ENCODE peak calls at places on chromosome 18, in five cellular contexts. One of them, this sample, is unnamed.

GRCh38 chr18:31407649-31408048 is 31.1 kb downstream of the DSG4 start:
- DNase-seq in HCEC 1CT: no peak
- DNase-seq in CD4-positive, alpha-beta T cell: no peak
- DNase-seq in activated CD4-positive, alpha-beta T cell treated with anti-CD3 and anti-CD28 coated beads, Interleukin-2, amount 50 U/mL, for 48 hours: no peak
- DNase-seq in NCI-H1930: no peak
- DNase-seq in this sample: no peak

GRCh38 chr18:12317664-12318333 is 9.8 kb downstream of the TUBB6 start:
- DNase-seq in HCEC 1CT: peak; percentile 59
- DNase-seq in NCI-H1930: no peak
- DNase-seq in CD4-positive, alpha-beta T cell: no peak
- DNase-seq in activated CD4-positive, alpha-beta T cell treated with anti-CD3 and anti-CD28 coated beads, Interleukin-2, amount 50 U/mL, for 48 hours: no peak
- DNase-seq in this sample: no peak

GRCh38 chr18:68791801-68792200 is 6.1 kb upstream of the CCDC102B start:
- DNase-seq in activated CD4-positive, alpha-beta T cell treated with anti-CD3 and anti-CD28 coated beads, Interleukin-2, amount 50 U/mL, for 48 hours: no peak
- DNase-seq in CD4-positive, alpha-beta T cell: no peak
- DNase-seq in NCI-H1930: no peak
- DNase-seq in HCEC 1CT: no peak
- DNase-seq in this sample: no peak

GRCh38 chr18:24016643-24017042 is 2.1 kb downstream of the TTC39C start:
- DNase-seq in CD4-positive, alpha-beta T cell: no peak
- DNase-seq in HCEC 1CT: peak; percentile 32
- DNase-seq in NCI-H1930: no peak
- DNase-seq in activated CD4-positive, alpha-beta T cell treated with anti-CD3 and anti-CD28 coated beads, Interleukin-2, amount 50 U/mL, for 48 hours: no peak
- DNase-seq in this sample: no peak

GRCh38 chr18:25941556-25941955 is 148.9 kb downstream of the SS18 start:
- DNase-seq in activated CD4-positive, alpha-beta T cell treated with anti-CD3 and anti-CD28 coated beads, Interleukin-2, amount 50 U/mL, for 48 hours: no peak
- DNase-seq in NCI-H1930: no peak
- DNase-seq in HCEC 1CT: no peak
- DNase-seq in CD4-positive, alpha-beta T cell: no peak
- DNase-seq in this sample: no peak

GRCh38 chr18:77967791-77968190 is 718.1 kb downstream of the GALR1 start:
- DNase-seq in activated CD4-positive, alpha-beta T cell treated with anti-CD3 and anti-CD28 coated beads, Interleukin-2, amount 50 U/mL, for 48 hours: no peak
- DNase-seq in NCI-H1930: no peak
- DNase-seq in CD4-positive, alpha-beta T cell: no peak
- DNase-seq in HCEC 1CT: no peak
- DNase-seq in this sample: no peak

GRCh38 chr18:73784853-73785252 is 362.8 kb downstream of the FBXO15 start:
- DNase-seq in NCI-H1930: no peak
- DNase-seq in HCEC 1CT: no peak
- DNase-seq in CD4-positive, alpha-beta T cell: no peak
- DNase-seq in activated CD4-positive, alpha-beta T cell treated with anti-CD3 and anti-CD28 coated beads, Interleukin-2, amount 50 U/mL, for 48 hours: no peak
- DNase-seq in this sample: no peak

GRCh38 chr18:64539852-64540251 is 391.0 kb upstream of the LINC00305 start:
- DNase-seq in activated CD4-positive, alpha-beta T cell treated with anti-CD3 and anti-CD28 coated beads, Interleukin-2, amount 50 U/mL, for 48 hours: no peak
- DNase-seq in CD4-positive, alpha-beta T cell: no peak
- DNase-seq in HCEC 1CT: no peak
- DNase-seq in NCI-H1930: no peak
- DNase-seq in this sample: no peak

GRCh38 chr18:59022167-59022945 is 117.3 kb upstream of the SEC11C start:
- DNase-seq in NCI-H1930: no peak
- DNase-seq in HCEC 1CT: no peak
- DNase-seq in CD4-positive, alpha-beta T cell: no peak
- DNase-seq in activated CD4-positive, alpha-beta T cell treated with anti-CD3 and anti-CD28 coated beads, Interleukin-2, amount 50 U/mL, for 48 hours: no peak
- DNase-seq in this sample: no peak

GRCh38 chr18:74499633-74500032 is 3.5 kb downstream of the CNDP2 start:
- DNase-seq in activated CD4-positive, alpha-beta T cell treated with anti-CD3 and anti-CD28 coated beads, Interleukin-2, amount 50 U/mL, for 48 hours: peak; percentile 56
- DNase-seq in NCI-H1930: no peak
- DNase-seq in HCEC 1CT: peak; percentile 47
- DNase-seq in CD4-positive, alpha-beta T cell: no peak
- DNase-seq in this sample: peak; percentile 21

GRCh38 chr18:36412778-36413177 is 115.3 kb downstream of the FHOD3 start:
- DNase-seq in activated CD4-positive, alpha-beta T cell treated with anti-CD3 and anti-CD28 coated beads, Interleukin-2, amount 50 U/mL, for 48 hours: no peak
- DNase-seq in CD4-positive, alpha-beta T cell: no peak
- DNase-seq in NCI-H1930: no peak
- DNase-seq in HCEC 1CT: peak; percentile 15
- DNase-seq in this sample: no peak

GRCh38 chr18:3234457-3234856 is 13.1 kb upstream of the MYL12A start:
- DNase-seq in HCEC 1CT: no peak
- DNase-seq in NCI-H1930: no peak
- DNase-seq in activated CD4-positive, alpha-beta T cell treated with anti-CD3 and anti-CD28 coated beads, Interleukin-2, amount 50 U/mL, for 48 hours: no peak
- DNase-seq in CD4-positive, alpha-beta T cell: no peak
- DNase-seq in this sample: no peak

GRCh38 chr18:73040247-73040646 is 172.5 kb upstream of the NETO1 start:
- DNase-seq in activated CD4-positive, alpha-beta T cell treated with anti-CD3 and anti-CD28 coated beads, Interleukin-2, amount 50 U/mL, for 48 hours: no peak
- DNase-seq in NCI-H1930: no peak
- DNase-seq in HCEC 1CT: no peak
- DNase-seq in CD4-positive, alpha-beta T cell: no peak
- DNase-seq in this sample: no peak

GRCh38 chr18:22170421-22171262 is 1.3 kb downstream of the GATA6 start:
- DNase-seq in HCEC 1CT: peak; percentile 33
- DNase-seq in activated CD4-positive, alpha-beta T cell treated with anti-CD3 and anti-CD28 coated beads, Interleukin-2, amount 50 U/mL, for 48 hours: no peak
- DNase-seq in CD4-positive, alpha-beta T cell: no peak
- DNase-seq in NCI-H1930: no peak
- DNase-seq in this sample: no peak

GRCh38 chr18:24231773-24232735 is 93.2 kb downstream of the CABYR start:
- DNase-seq in CD4-positive, alpha-beta T cell: no peak
- DNase-seq in HCEC 1CT: peak; percentile 60
- DNase-seq in activated CD4-positive, alpha-beta T cell treated with anti-CD3 and anti-CD28 coated beads, Interleukin-2, amount 50 U/mL, for 48 hours: no peak
- DNase-seq in NCI-H1930: no peak
- DNase-seq in this sample: no peak

GRCh38 chr18:61870151-61870550 is 22.7 kb downstream of the RNF152 start:
- DNase-seq in activated CD4-positive, alpha-beta T cell treated with anti-CD3 and anti-CD28 coated beads, Interleukin-2, amount 50 U/mL, for 48 hours: no peak
- DNase-seq in NCI-H1930: no peak
- DNase-seq in CD4-positive, alpha-beta T cell: no peak
- DNase-seq in HCEC 1CT: peak; percentile 51
- DNase-seq in this sample: no peak

GRCh38 chr18:75574197-75574596 is 146.7 kb upstream of the SMIM21 start:
- DNase-seq in activated CD4-positive, alpha-beta T cell treated with anti-CD3 and anti-CD28 coated beads, Interleukin-2, amount 50 U/mL, for 48 hours: no peak
- DNase-seq in NCI-H1930: no peak
- DNase-seq in CD4-positive, alpha-beta T cell: no peak
- DNase-seq in HCEC 1CT: no peak
- DNase-seq in this sample: no peak

GRCh38 chr18:57895182-57895581 is 92.1 kb upstream of the ATP8B1 start:
- DNase-seq in NCI-H1930: no peak
- DNase-seq in HCEC 1CT: no peak
- DNase-seq in activated CD4-positive, alpha-beta T cell treated with anti-CD3 and anti-CD28 coated beads, Interleukin-2, amount 50 U/mL, for 48 hours: no peak
- DNase-seq in CD4-positive, alpha-beta T cell: no peak
- DNase-seq in this sample: no peak

GRCh38 chr18:31649449-31649848 is 34.9 kb downstream of the B4GALT6 start:
- DNase-seq in activated CD4-positive, alpha-beta T cell treated with anti-CD3 and anti-CD28 coated beads, Interleukin-2, amount 50 U/mL, for 48 hours: no peak
- DNase-seq in HCEC 1CT: no peak
- DNase-seq in CD4-positive, alpha-beta T cell: no peak
- DNase-seq in NCI-H1930: no peak
- DNase-seq in this sample: no peak

GRCh38 chr18:7545734-7546133 is 21.4 kb upstream of the PTPRM start:
- DNase-seq in HCEC 1CT: no peak
- DNase-seq in CD4-positive, alpha-beta T cell: no peak
- DNase-seq in activated CD4-positive, alpha-beta T cell treated with anti-CD3 and anti-CD28 coated beads, Interleukin-2, amount 50 U/mL, for 48 hours: no peak
- DNase-seq in NCI-H1930: no peak
- DNase-seq in this sample: no peak

GRCh38 chr18:31100598-31101147 is 1.5 kb downstream of the DSC2 start:
- DNase-seq in NCI-H1930: no peak
- DNase-seq in HCEC 1CT: no peak
- DNase-seq in CD4-positive, alpha-beta T cell: no peak
- DNase-seq in activated CD4-positive, alpha-beta T cell treated with anti-CD3 and anti-CD28 coated beads, Interleukin-2, amount 50 U/mL, for 48 hours: no peak
- DNase-seq in this sample: no peak

GRCh38 chr18:23105030-23105429 is 30.3 kb upstream of the CABLES1 start:
- DNase-seq in CD4-positive, alpha-beta T cell: no peak
- DNase-seq in NCI-H1930: no peak
- DNase-seq in activated CD4-positive, alpha-beta T cell treated with anti-CD3 and anti-CD28 coated beads, Interleukin-2, amount 50 U/mL, for 48 hours: no peak
- DNase-seq in HCEC 1CT: no peak
- DNase-seq in this sample: no peak

GRCh38 chr18:48533340-48534093 is 5.3 kb upstream of the CTIF start:
- DNase-seq in CD4-positive, alpha-beta T cell: no peak
- DNase-seq in NCI-H1930: no peak
- DNase-seq in activated CD4-positive, alpha-beta T cell treated with anti-CD3 and anti-CD28 coated beads, Interleukin-2, amount 50 U/mL, for 48 hours: no peak
- DNase-seq in HCEC 1CT: no peak
- DNase-seq in this sample: no peak

GRCh38 chr18:48022531-48023330 is 92.3 kb upstream of the SMAD2 start:
- DNase-seq in HCEC 1CT: peak; percentile 56
- DNase-seq in NCI-H1930: peak; percentile 63
- DNase-seq in activated CD4-positive, alpha-beta T cell treated with anti-CD3 and anti-CD28 coated beads, Interleukin-2, amount 50 U/mL, for 48 hours: no peak
- DNase-seq in CD4-positive, alpha-beta T cell: no peak
- DNase-seq in this sample: no peak

GRCh38 chr18:48228841-48229240 is 180.3 kb downstream of the ZBTB7C start:
- DNase-seq in HCEC 1CT: no peak
- DNase-seq in activated CD4-positive, alpha-beta T cell treated with anti-CD3 and anti-CD28 coated beads, Interleukin-2, amount 50 U/mL, for 48 hours: no peak
- DNase-seq in CD4-positive, alpha-beta T cell: no peak
- DNase-seq in NCI-H1930: no peak
- DNase-seq in this sample: no peak

GRCh38 chr18:74342416-74343043 is 26.9 kb downstream of the C18orf63 start:
- DNase-seq in activated CD4-positive, alpha-beta T cell treated with anti-CD3 and anti-CD28 coated beads, Interleukin-2, amount 50 U/mL, for 48 hours: no peak
- DNase-seq in HCEC 1CT: peak; percentile 60
- DNase-seq in NCI-H1930: no peak
- DNase-seq in CD4-positive, alpha-beta T cell: peak; percentile 5
- DNase-seq in this sample: no peak